ENCODE peak calls at places on chromosomes 4 and X, in five cellular contexts. A is sciatic nerve, Q is NCI-H446 treated with DMSO at 0.1 percent for 48 hours, R is lung microvascular endothelial cell, B is left cardiac atrium. N is an unnamed sample.
A peak's percentile ranks its signal among the peaks of the same experiment; 100 is the strongest.

GRCh38 chr4:24475756-24476155 is 108.6 kb downstream of the DHX15 start:
- DNase-seq in A (no peak), R (no peak), Q (no peak), B (no peak), N (no peak)

GRCh38 chrX:23981711-23982110 is 45.3 kb downstream of the KLHL15 start:
- DNase-seq in B (no peak), Q (no peak), R (no peak), A (no peak), N (no peak)

GRCh38 chrX:75229774-75230173 is 44.1 kb upstream of the UPRT start:
- DNase-seq in R (no peak), A (no peak), B (no peak), Q (no peak), N (no peak)

GRCh38 chrX:102650903-102651241 is 411 bp upstream of the GPRASP1 start:
- DNase-seq in R (no peak), Q (no peak), A (no peak), B (no peak), N (no peak)

GRCh38 chr4:149371021-149371420 is 444.6 kb downstream of the IQCM start:
- DNase-seq in A (no peak), Q (peak; percentile 14), B (no peak), R (peak; percentile 55), N (no peak)

GRCh38 chr4:99362768-99363167 is 10.2 kb upstream of the ADH1C start:
- DNase-seq in A (no peak), R (no peak), Q (no peak), B (no peak), N (no peak)

GRCh38 chrX:42398967-42399631 is 378.9 kb downstream of the PPP1R2C start:
- DNase-seq in B (no peak), Q (no peak), R (no peak), A (no peak), N (no peak)

GRCh38 chrX:68658530-68658929 is 11.1 kb downstream of the STARD8 start:
- DNase-seq in B (peak; percentile 33), Q (no peak), R (no peak), A (no peak), N (no peak)

GRCh38 chr4:75081561-75081960 is 148.6 kb downstream of the PARM1 start:
- DNase-seq in R (no peak), B (no peak), A (no peak), Q (no peak), N (no peak)